ENCODE peak calls at places on chromosomes 7 and 10, in eight cellular contexts. G is body of pancreas; C is CD8-positive, alpha-beta T cell; A is SK-N-SH; S is BE2C; M is astrocyte of the cerebellum; O is fibroblast of pulmonary artery; N is cardiac muscle cell. W is an unnamed sample.

GRCh38 chr10:102426803-102427287 is 5.5 kb downstream of the CUEDC2 start:
- DNase-seq in G (no peak), C (no peak), A (no peak), S (no peak), M (no peak), O (no peak), N (no peak), W (no peak)

GRCh38 chr7:112212516-112213036 is 6.1 kb downstream of the ZNF277 start:
- DNase-seq in G (no peak), C (no peak), A (no peak), S (no peak), M (no peak), O (peak), N (peak), W (no peak)

GRCh38 chr10:5484205-5484604 is 15.2 kb downstream of the CALML5 start:
- DNase-seq in G (no peak), C (no peak), A (no peak), S (no peak), M (no peak), O (peak), N (no peak), W (no peak)

GRCh38 chr7:133365892-133366291 is 113.0 kb downstream of the EXOC4 start:
- DNase-seq in G (no peak), C (no peak), A (no peak), S (no peak), M (no peak), O (peak), N (peak), W (no peak)

GRCh38 chr10:6321880-6322279 is 119.1 kb downstream of the PFKFB3 start:
- DNase-seq in G (no peak), C (no peak), A (no peak), S (no peak), M (no peak), O (peak), N (peak), W (no peak)

GRCh38 chr10:61404771-61405170 is 48.4 kb downstream of the TMEM26 start:
- DNase-seq in G (no peak), C (no peak), A (no peak), S (no peak), M (peak), O (peak), N (peak), W (peak)

GRCh38 chr10:12198156-12198555 is 2.2 kb downstream of the CDC123 start:
- DNase-seq in G (no peak), C (no peak), A (no peak), S (no peak), M (no peak), O (no peak), N (no peak), W (no peak)

GRCh38 chr7:4806983-4807625 is 31.7 kb downstream of the AP5Z1 start:
- DNase-seq in G (no peak), C (no peak), A (no peak), S (no peak), M (no peak), O (no peak), N (no peak), W (no peak)

GRCh38 chr7:131657881-131658280 is 101.5 kb upstream of the PODXL start:
- DNase-seq in G (no peak), C (no peak), A (no peak), S (no peak), M (no peak), O (peak), N (no peak), W (no peak)

GRCh38 chr7:130084037-130084875 is 13.9 kb downstream of the KLHDC10 start:
- DNase-seq in G (no peak), C (no peak), A (no peak), S (no peak), M (no peak), O (peak), N (peak), W (no peak)

GRCh38 chr7:96306385-96307125 is 15.3 kb downstream of the SLC25A13 start:
- DNase-seq in G (no peak), C (no peak), A (no peak), S (no peak), M (no peak), O (no peak), N (no peak), W (no peak)

GRCh38 chr10:4108693-4109092 is 323.7 kb upstream of the KLF6 start:
- DNase-seq in G (no peak), C (no peak), A (no peak), S (no peak), M (no peak), O (no peak), N (no peak), W (no peak)

GRCh38 chr7:142602183-142602582 is 147.1 kb upstream of the PRSS1 start:
- DNase-seq in G (no peak), C (no peak), A (no peak), S (no peak), M (no peak), O (no peak), N (no peak), W (no peak)

GRCh38 chr10:83959330-83959729 is 180.0 kb upstream of the GHITM start:
- DNase-seq in G (no peak), C (no peak), A (no peak), S (no peak), M (no peak), O (no peak), N (no peak), W (no peak)

GRCh38 chr10:72906446-72906845 is 12.9 kb downstream of the OIT3 start:
- DNase-seq in G (no peak), C (no peak), A (no peak), S (no peak), M (no peak), O (no peak), N (no peak), W (no peak)

GRCh38 chr7:120986665-120987064 is 1.8 kb upstream of the CPED1 start:
- DNase-seq in G (no peak), C (no peak), A (no peak), S (no peak), M (no peak), O (no peak), N (no peak), W (no peak)

GRCh38 chr10:90885176-90885575 is 13.4 kb downstream of the RPP30 start:
- DNase-seq in G (no peak), C (no peak), A (no peak), S (no peak), M (peak), O (peak), N (peak), W (peak)

GRCh38 chr10:125550362-125550761 is 132.6 kb downstream of the TEX36 start:
- DNase-seq in G (no peak), C (no peak), A (no peak), S (no peak), M (no peak), O (no peak), N (no peak), W (no peak)

GRCh38 chr10:79947083-79947415 is 1.9 kb downstream of the SFTPD start:
- DNase-seq in G (peak), C (no peak), A (no peak), S (no peak), M (no peak), O (no peak), N (no peak), W (no peak)

GRCh38 chr7:138864667-138865066 is 66.7 kb upstream of the ATP6V0A4 start:
- DNase-seq in G (no peak), C (no peak), A (no peak), S (no peak), M (no peak), O (peak), N (peak), W (peak)

GRCh38 chr7:137120690-137121089 is 222.8 kb downstream of the PTN start:
- DNase-seq in G (no peak), C (no peak), A (no peak), S (no peak), M (no peak), O (no peak), N (no peak), W (no peak)

GRCh38 chr7:116598278-116598677 is 73.4 kb downstream of the CAV1 start:
- DNase-seq in G (peak), C (no peak), A (peak), S (peak), M (no peak), O (no peak), N (no peak), W (no peak)
- TF ChIP-seq CTCF in G (no peak), C (no peak), A (peak), S (peak), M (peak), O (peak), N (peak), W (peak)

GRCh38 chr10:111811515-111811914 is 372.1 kb downstream of the GPAM start:
- DNase-seq in G (no peak), C (no peak), A (no peak), S (no peak), M (no peak), O (no peak), N (no peak), W (no peak)
- H3K4me3 ChIP-seq in G (no peak), C (no peak), A (no peak), S (no peak), M (no peak), O (no peak), N (no peak), W (no peak)

GRCh38 chr7:36085096-36085495 is 68.0 kb upstream of the EEPD1 start:
- DNase-seq in G (no peak), C (no peak), A (no peak), S (no peak), M (no peak), O (no peak), N (no peak), W (no peak)

GRCh38 chr7:36086571-36086970 is 66.5 kb upstream of the EEPD1 start:
- DNase-seq in G (no peak), C (no peak), A (no peak), S (no peak), M (no peak), O (no peak), N (no peak), W (no peak)

GRCh38 chr7:36083626-36084380 is 69.3 kb upstream of the EEPD1 start:
- DNase-seq in G (no peak), C (no peak), A (no peak), S (no peak), M (no peak), O (no peak), N (no peak), W (no peak)

GRCh38 chr7:36082910-36083309 is 70.1 kb upstream of the EEPD1 start:
- DNase-seq in G (no peak), C (no peak), A (peak), S (peak), M (no peak), O (no peak), N (no peak), W (no peak)

GRCh38 chr7:36084485-36085091 is 68.5 kb upstream of the EEPD1 start:
- DNase-seq in G (peak), C (no peak), A (peak), S (peak), M (peak), O (peak), N (peak), W (no peak)
- TF ChIP-seq CTCF in G (peak), C (no peak), A (peak), S (peak), M (peak), O (peak), N (peak), W (peak)

GRCh38 chr7:3246133-3246532 is 54.9 kb upstream of the SDK1 start:
- DNase-seq in G (no peak), C (no peak), A (peak), S (no peak), M (no peak), O (no peak), N (no peak), W (no peak)

GRCh38 chr7:3244241-3244814 is 56.7 kb upstream of the SDK1 start:
- DNase-seq in G (no peak), C (no peak), A (peak), S (no peak), M (peak), O (peak), N (peak), W (no peak)

GRCh38 chr7:3245721-3246120 is 55.3 kb upstream of the SDK1 start:
- DNase-seq in G (no peak), C (no peak), A (no peak), S (no peak), M (no peak), O (no peak), N (no peak), W (no peak)

GRCh38 chr7:3243680-3244079 is 57.4 kb upstream of the SDK1 start:
- DNase-seq in G (no peak), C (no peak), A (no peak), S (no peak), M (no peak), O (no peak), N (no peak), W (no peak)

GRCh38 chr7:3245077-3245476 is 56.0 kb upstream of the SDK1 start:
- DNase-seq in G (no peak), C (no peak), A (no peak), S (no peak), M (no peak), O (no peak), N (no peak), W (no peak)
- H3K4me3 ChIP-seq in G (no peak), C (no peak), A (no peak), S (no peak), M (no peak), O (no peak), N (no peak), W (no peak)